ENCODE peak calls at places on chromosomes 4 and X, in nine cellular contexts. E is NCI-H1092 treated with DMSO at 0.1 percent for 48 hours; Q is stimulated activated CD4-positive, alpha-beta T cell treated with anti-CD3 and anti-CD28 coated beads, Interleukin-12 subunit alpha, Interleukin-12 subunit beta, amount 100 ng/mL, for 4 hours; V is WTC11; W is HFFc6; C is T-cell; X is stimulated activated naive CD4-positive, alpha-beta T cell; S is amniotic stem cell; M is AG10803. R is an unnamed sample.
A peak's percentile ranks its signal among the peaks of the same experiment; 100 is the strongest.

GRCh38 chr4:88689877-88690276 is 7.8 kb downstream of the NAP1L5 start:
- DNase-seq in C (no peak), S (no peak), W (no peak), M (no peak), E (no peak), Q (no peak), X (no peak), V (no peak), R (no peak)

GRCh38 chrX:135114392-135114791 is 5.9 kb downstream of the ETDB start:
- DNase-seq in V (no peak), M (no peak), C (no peak), X (no peak), E (no peak), S (no peak), W (no peak), Q (no peak), R (no peak)

GRCh38 chr4:110196206-110196870 is 2.1 kb downstream of the ELOVL6 start:
- DNase-seq in C (peak; percentile 42), E (peak; percentile 75), M (peak; percentile 28), X (peak; percentile 34), S (peak; percentile 12), V (peak; percentile 83), W (no peak), Q (peak; percentile 46), R (no peak)

GRCh38 chr4:112287258-112287873 is 1.7 kb upstream of the TIFA start:
- DNase-seq in W (no peak), Q (no peak), S (no peak), E (no peak), X (no peak), V (no peak), C (no peak), M (no peak), R (no peak)

GRCh38 chrX:74534569-74535038 is 79.8 kb downstream of the RLIM start:
- DNase-seq in X (no peak), M (peak; percentile 56), E (no peak), V (no peak), S (no peak), Q (no peak), C (no peak), W (peak; percentile 51), R (no peak)

GRCh38 chr4:123922847-123923246 is 526.3 kb downstream of the SPRY1 start:
- DNase-seq in M (peak; percentile 24), S (no peak), V (no peak), W (no peak), E (no peak), Q (no peak), C (no peak), X (no peak), R (no peak)

GRCh38 chrX:93538575-93538974 is 134.8 kb downstream of the NAP1L3 start:
- DNase-seq in S (no peak), W (no peak), C (no peak), Q (no peak), E (peak; percentile 1), M (no peak), V (no peak), X (no peak), R (no peak)

GRCh38 chr4:115361781-115362180 is 248.4 kb upstream of the NDST4 start:
- DNase-seq in V (no peak), M (no peak), Q (no peak), X (no peak), C (no peak), E (no peak), S (no peak), W (no peak), R (no peak)

R was measured in NCI-H1105.